ENCODE peak calls at places on chromosomes 13 and 19, in nine cellular contexts. Y is AG09319, I is cardiac fibroblast, S is PC-3, D is HFF-Myc, F is pancreas, H is HepG2, N is astrocyte of the cerebellum, G is ovary. L is an unnamed sample.
A peak's percentile ranks its signal among the peaks of the same experiment; 100 is the strongest.

GRCh38 chr19:22332924-22333323 is 46.7 kb downstream of the ZNF729 start:
- DNase-seq in D (no peak), N (no peak), F (no peak), S (peak; percentile 56), Y (no peak), H (no peak), I (peak; percentile 14), G (no peak), L (no peak)

GRCh38 chr19:40394816-40395210 is 4.8 kb upstream of the HIPK4 start:
- DNase-seq in G (no peak), H (no peak), S (no peak), F (no peak), I (no peak), D (no peak), N (no peak), Y (no peak), L (no peak)

GRCh38 chr19:35248310-35249145 is at the start of gene LSR:
- DNase-seq in D (no peak), N (no peak), I (no peak), H (peak; percentile 89), F (peak; percentile 91), S (peak; percentile 84), G (peak; percentile 28), Y (no peak), L (no peak)

GRCh38 chr19:43694553-43694952 is 21.3 kb upstream of the IRGC start:
- DNase-seq in G (no peak), D (no peak), S (no peak), H (no peak), I (no peak), Y (no peak), F (no peak), N (no peak), L (no peak)

GRCh38 chr19:23799321-23799720 is 40.6 kb upstream of the ZNF681 start:
- DNase-seq in G (no peak), H (no peak), S (no peak), I (no peak), N (no peak), F (no peak), D (no peak), Y (no peak), L (no peak)

GRCh38 chr19:35167251-35168119 is 12.9 kb downstream of the FXYD5 start:
- DNase-seq in S (no peak), N (no peak), D (no peak), G (no peak), Y (no peak), I (no peak), F (no peak), H (no peak), L (no peak)

GRCh38 chr19:54653181-54653809 is 9.5 kb upstream of the LILRB4 start:
- DNase-seq in H (peak; percentile 8), G (no peak), F (no peak), Y (no peak), S (peak; percentile 56), N (no peak), I (peak; percentile 50), D (no peak), L (no peak)

GRCh38 chr13:112685856-112686255 is 4.0 kb upstream of the ATP11A start:
- DNase-seq in Y (no peak), N (no peak), I (no peak), H (no peak), G (no peak), F (no peak), D (no peak), S (no peak), L (no peak)

GRCh38 chr19:31535691-31536460 is 186.6 kb upstream of the TSHZ3 start:
- DNase-seq in F (no peak), S (no peak), H (no peak), G (no peak), I (no peak), Y (no peak), D (no peak), N (no peak), L (no peak)

GRCh38 chr13:40096357-40096911 is 441.0 kb downstream of the COG6 start:
- DNase-seq in D (no peak), S (no peak), Y (no peak), I (no peak), F (no peak), G (no peak), N (no peak), H (no peak), L (no peak)

GRCh38 chr13:96020155-96020575 is 33.0 kb downstream of the UGGT2 start:
- DNase-seq in N (peak; percentile 57), H (peak; percentile 75), F (no peak), Y (peak; percentile 20), S (peak; percentile 69), G (no peak), D (peak; percentile 36), I (peak; percentile 82), L (peak; percentile 47)

GRCh38 chr13:101474419-101474957 is 22.0 kb downstream of the ITGBL1 start:
- DNase-seq in Y (peak; percentile 61), I (peak; percentile 85), N (peak; percentile 95), F (no peak), H (no peak), G (no peak), S (peak; percentile 37), D (peak; percentile 69), L (no peak)

GRCh38 chr19:17206736-17207581 is 8.2 kb upstream of the USE1 start:
- DNase-seq in G (no peak), Y (no peak), S (no peak), N (no peak), I (no peak), D (no peak), F (no peak), H (no peak), L (no peak)

GRCh38 chr13:22800726-22801401 is 379.9 kb upstream of the SGCG start:
- DNase-seq in I (peak; percentile 10), D (no peak), Y (no peak), S (no peak), H (no peak), F (no peak), N (no peak), G (no peak), L (no peak)

GRCh38 chr13:95485518-95486144 is 66.9 kb upstream of the CLDN10 start:
- DNase-seq in H (no peak), S (no peak), N (no peak), Y (no peak), D (no peak), I (peak; percentile 9), F (no peak), G (no peak), L (peak; percentile 65)

GRCh38 chr19:367963-368623 is 23.5 kb upstream of the MIER2 start:
- DNase-seq in S (no peak), G (no peak), D (no peak), Y (no peak), N (no peak), I (no peak), H (no peak), F (no peak), L (no peak)

GRCh38 chr19:307793-308420 is 16.7 kb upstream of the PLPP2 start:
- DNase-seq in N (no peak), Y (no peak), S (no peak), D (no peak), I (no peak), H (no peak), F (no peak), G (no peak), L (no peak)

GRCh38 chr13:47409778-47410177 is 512.9 kb upstream of the HTR2A start:
- DNase-seq in F (no peak), H (no peak), S (peak; percentile 65), Y (no peak), I (no peak), D (no peak), N (no peak), G (no peak), L (no peak)

GRCh38 chr13:58134012-58134411 is 502.5 kb downstream of the PCDH17 start:
- DNase-seq in I (no peak), F (peak; percentile 19), N (no peak), H (no peak), Y (no peak), D (no peak), G (no peak), S (no peak), L (no peak)

GRCh38 chr19:2952953-2953481 is 8.2 kb upstream of the ZNF77 start:
- DNase-seq in D (no peak), G (no peak), Y (no peak), N (no peak), F (no peak), H (peak; percentile 37), S (peak; percentile 89), I (no peak), L (no peak)

GRCh38 chr19:50320051-50320450 is 9.1 kb downstream of the KCNC3 start:
- DNase-seq in D (no peak), I (no peak), S (no peak), G (no peak), F (no peak), N (no peak), Y (no peak), H (no peak), L (no peak)

GRCh38 chr13:67299072-67299635 is 69.0 kb upstream of the PCDH9 start:
- DNase-seq in H (no peak), F (no peak), I (peak; percentile 98), D (no peak), S (peak; percentile 73), G (no peak), Y (no peak), N (peak; percentile 57), L (no peak)

GRCh38 chr13:106906431-106906996 is 338.6 kb upstream of the ARGLU1 start:
- DNase-seq in G (no peak), S (no peak), F (no peak), H (no peak), I (no peak), Y (no peak), N (no peak), D (no peak), L (no peak)

GRCh38 chr19:15444505-15445226 is 5.1 kb downstream of the WIZ start:
- DNase-seq in H (no peak), I (no peak), Y (no peak), D (no peak), F (no peak), G (no peak), N (no peak), S (no peak), L (no peak)
- TF ChIP-seq CTCF in H (no peak), I (no peak), Y (no peak), D (no peak), F (no peak), G (no peak), N (no peak), S (no peak), L (no peak)

GRCh38 chr13:110407021-110407420 is 99.9 kb downstream of the COL4A2 start:
- DNase-seq in F (no peak), I (no peak), S (no peak), Y (no peak), H (no peak), G (no peak), N (no peak), D (no peak), L (no peak)
- TF ChIP-seq CTCF in F (no peak), I (no peak), S (no peak), Y (no peak), H (no peak), G (no peak), N (no peak), D (no peak), L (no peak)

GRCh38 chr19:57302727-57303401 is 17.4 kb upstream of the ZNF543 start:
- DNase-seq in F (no peak), D (no peak), H (no peak), I (peak; percentile 55), G (no peak), N (no peak), Y (no peak), S (peak; percentile 10), L (no peak)
- TF ChIP-seq CTCF in F (no peak), D (no peak), H (peak; percentile 8), I (peak; percentile 12), G (no peak), N (no peak), Y (no peak), S (no peak), L (no peak)

GRCh38 chr19:13334801-13335481 is 171.3 kb downstream of the CACNA1A start:
- DNase-seq in Y (no peak), F (no peak), H (no peak), N (no peak), S (peak; percentile 13), I (no peak), D (no peak), G (no peak), L (no peak)
- TF ChIP-seq CTCF in Y (no peak), F (no peak), H (no peak), N (no peak), S (peak; percentile 20), I (no peak), D (no peak), G (no peak), L (no peak)

L was measured in BE2C.